ENCODE peak calls at places on chromosomes 2 and 18, in ten cellular contexts. A is K562, Q is PC-3, U is GM23248, V is fibroblast of lung, B is HepG2, Z is MM.1S, C is mesendoderm, J is Karpas-422, P is astrocyte. T is an unnamed sample.
A peak's percentile ranks its signal among the peaks of the same experiment; 100 is the strongest.

GRCh38 chr2:136363921-136364320 is 246.0 kb upstream of the CXCR4 start:
- DNase-seq in A (no peak), Q (no peak), U (peak; percentile 4), V (peak; percentile 54), B (no peak), Z (no peak), C (no peak), J (no peak), P (peak; percentile 41), T (no peak)

GRCh38 chr18:5097116-5097703 is 99.8 kb downstream of the AKAIN1 start:
- DNase-seq in A (peak; percentile 17), Q (no peak), U (peak; percentile 4), V (no peak), B (no peak), Z (no peak), C (peak; percentile 82), J (no peak), P (no peak), T (no peak)

GRCh38 chr2:111663471-111663951 is 220.5 kb downstream of the ANAPC1 start:
- DNase-seq in A (peak; percentile 68), Q (peak; percentile 20), U (no peak), V (no peak), B (peak; percentile 67), Z (no peak), C (peak; percentile 70), J (no peak), P (no peak), T (no peak)

GRCh38 chr2:102289129-102289528 is 22.2 kb upstream of the IL1RL1 start:
- DNase-seq in A (peak; percentile 29), Q (peak; percentile 23), U (peak; percentile 47), V (peak; percentile 30), B (no peak), Z (no peak), C (no peak), J (no peak), P (no peak), T (no peak)

GRCh38 chr2:175170679-175171304 is 2.8 kb upstream of the ATF2 start:
- DNase-seq in A (no peak), Q (no peak), U (no peak), V (no peak), B (no peak), Z (no peak), C (no peak), J (no peak), P (no peak), T (no peak)

GRCh38 chr2:230602562-230603230 is 109.9 kb upstream of the CAB39 start:
- DNase-seq in A (peak; percentile 25), Q (no peak), U (no peak), V (no peak), B (no peak), Z (peak; percentile 74), C (no peak), J (peak; percentile 78), P (no peak), T (no peak)

GRCh38 chr2:85935746-85936208 is 47.0 kb upstream of the ST3GAL5 start:
- DNase-seq in A (peak; percentile 53), Q (peak; percentile 70), U (peak; percentile 82), V (peak; percentile 98), B (no peak), Z (no peak), C (peak; percentile 99), J (no peak), P (peak; percentile 97), T (no peak)

GRCh38 chr2:216306868-216307267 is 65.4 kb downstream of the MARCHF4 start:
- DNase-seq in A (no peak), Q (no peak), U (no peak), V (no peak), B (no peak), Z (no peak), C (no peak), J (no peak), P (no peak), T (no peak)

GRCh38 chr2:70111752-70112591 is 24.7 kb downstream of the PCBP1 start:
- DNase-seq in A (no peak), Q (no peak), U (peak; percentile 74), V (peak; percentile 78), B (no peak), Z (no peak), C (peak; percentile 89), J (peak; percentile 43), P (peak; percentile 72), T (no peak)

GRCh38 chr2:135909976-135910375 is 33.7 kb upstream of the MCM6 start:
- DNase-seq in A (no peak), Q (no peak), U (peak; percentile 80), V (peak; percentile 47), B (no peak), Z (no peak), C (no peak), J (no peak), P (peak; percentile 35), T (no peak)

GRCh38 chr2:8494589-8494988 is 187.3 kb upstream of the ID2 start:
- DNase-seq in A (no peak), Q (no peak), U (no peak), V (no peak), B (no peak), Z (no peak), C (no peak), J (no peak), P (no peak), T (peak; percentile 86)

GRCh38 chr18:51447351-51447896 is 249.9 kb upstream of the MEX3C start:
- DNase-seq in A (no peak), Q (no peak), U (no peak), V (no peak), B (no peak), Z (peak; percentile 97), C (peak; percentile 9), J (no peak), P (no peak), T (no peak)

GRCh38 chr18:58363767-58364540 is 264.9 kb downstream of the ALPK2 start:
- DNase-seq in A (no peak), Q (peak; percentile 64), U (peak; percentile 86), V (peak; percentile 80), B (no peak), Z (no peak), C (no peak), J (no peak), P (peak; percentile 75), T (no peak)

GRCh38 chr2:186848873-186849578 is at the start of gene ZSWIM2:
- DNase-seq in A (peak; percentile 9), Q (no peak), U (peak; percentile 92), V (peak; percentile 86), B (peak; percentile 19), Z (peak; percentile 38), C (peak; percentile 96), J (no peak), P (peak; percentile 85), T (peak; percentile 84)
- H3K9ac ChIP-seq in A (peak within 1 kb of the TSS; percentile 65), Q (no peak within 1 kb of the TSS), U (peak within 1 kb of the TSS; percentile 69), V (peak within 1 kb of the TSS; percentile 63), B (no peak within 1 kb of the TSS), Z (no peak within 1 kb of the TSS), C (peak within 1 kb of the TSS; percentile 35), J (no peak within 1 kb of the TSS), P (peak within 1 kb of the TSS; percentile 70), T (no peak within 1 kb of the TSS)

DNA sequence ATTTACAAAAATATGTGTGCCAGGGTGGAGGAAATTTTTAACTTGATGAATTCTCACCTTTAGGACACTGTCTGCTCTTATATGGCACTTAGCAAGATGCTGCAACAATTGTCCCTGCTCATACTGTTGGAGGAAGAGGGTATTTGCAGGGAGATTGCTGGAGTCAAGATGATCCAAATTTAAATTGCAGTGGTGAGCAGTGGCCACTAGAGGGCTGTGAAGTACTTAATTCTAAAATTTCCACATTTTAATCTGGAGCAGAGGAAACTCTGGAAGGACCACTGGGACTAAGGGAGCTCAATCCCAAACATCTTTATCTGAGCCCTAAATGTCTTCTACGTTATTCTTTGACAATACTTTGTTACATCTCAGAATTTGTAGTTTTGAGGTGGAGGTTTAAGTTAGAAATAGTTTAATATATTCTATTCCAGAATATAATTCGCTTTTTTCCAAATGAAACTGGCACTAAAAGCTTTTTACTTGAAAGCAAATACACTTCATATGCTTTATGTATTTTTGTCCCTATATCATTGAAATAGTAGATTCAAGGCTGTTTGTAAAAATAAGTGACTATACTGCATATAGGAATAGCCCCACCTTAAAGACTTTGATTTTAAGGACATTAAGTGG is 33.0 kb upstream of the PTH2R start:
- DNase-seq in A (peak; percentile 45), Q (peak; percentile 73), U (peak; percentile 58), V (peak; percentile 42), B (peak; percentile 43), Z (peak; percentile 41), C (peak; percentile 70), J (peak; percentile 78), P (no peak), T (no peak)
- H3K4me3 ChIP-seq in A (no peak overlapping the region), Q (no peak overlapping the region), U (no peak overlapping the region), V (no peak overlapping the region), B (no peak overlapping the region), Z (no peak overlapping the region), C (no peak overlapping the region), J (no peak overlapping the region), P (no peak overlapping the region), T (no peak overlapping the region)

DNA sequence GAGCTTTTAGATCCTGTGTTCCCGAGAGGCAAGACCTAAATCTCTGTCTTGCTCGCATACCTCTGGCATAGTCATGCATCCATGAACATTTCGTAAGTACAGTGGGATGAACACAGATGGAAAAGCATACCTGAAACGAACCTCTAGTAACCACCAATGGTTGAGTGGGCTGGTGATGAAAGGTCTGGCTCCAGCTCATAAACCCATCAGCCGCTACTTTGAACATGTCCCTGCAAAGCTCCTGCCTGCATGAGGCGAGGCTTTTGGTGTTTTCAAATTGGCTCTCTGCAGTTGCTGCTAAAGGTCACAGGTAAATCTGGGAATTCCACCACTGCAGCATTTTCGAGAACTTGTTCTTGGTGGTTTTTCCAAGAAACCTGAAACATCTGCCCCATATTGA is 3.6 kb upstream of the NRP2 start:
- DNase-seq in A (no peak), Q (no peak), U (no peak), V (no peak), B (no peak), Z (no peak), C (no peak), J (no peak), P (no peak), T (no peak)
- H3K9ac ChIP-seq in A (no peak overlapping the region), Q (no peak overlapping the region), U (no peak overlapping the region), V (no peak overlapping the region), B (no peak overlapping the region), Z (no peak overlapping the region), C (no peak overlapping the region), J (no peak overlapping the region), P (no peak overlapping the region), T (no peak overlapping the region)

DNA sequence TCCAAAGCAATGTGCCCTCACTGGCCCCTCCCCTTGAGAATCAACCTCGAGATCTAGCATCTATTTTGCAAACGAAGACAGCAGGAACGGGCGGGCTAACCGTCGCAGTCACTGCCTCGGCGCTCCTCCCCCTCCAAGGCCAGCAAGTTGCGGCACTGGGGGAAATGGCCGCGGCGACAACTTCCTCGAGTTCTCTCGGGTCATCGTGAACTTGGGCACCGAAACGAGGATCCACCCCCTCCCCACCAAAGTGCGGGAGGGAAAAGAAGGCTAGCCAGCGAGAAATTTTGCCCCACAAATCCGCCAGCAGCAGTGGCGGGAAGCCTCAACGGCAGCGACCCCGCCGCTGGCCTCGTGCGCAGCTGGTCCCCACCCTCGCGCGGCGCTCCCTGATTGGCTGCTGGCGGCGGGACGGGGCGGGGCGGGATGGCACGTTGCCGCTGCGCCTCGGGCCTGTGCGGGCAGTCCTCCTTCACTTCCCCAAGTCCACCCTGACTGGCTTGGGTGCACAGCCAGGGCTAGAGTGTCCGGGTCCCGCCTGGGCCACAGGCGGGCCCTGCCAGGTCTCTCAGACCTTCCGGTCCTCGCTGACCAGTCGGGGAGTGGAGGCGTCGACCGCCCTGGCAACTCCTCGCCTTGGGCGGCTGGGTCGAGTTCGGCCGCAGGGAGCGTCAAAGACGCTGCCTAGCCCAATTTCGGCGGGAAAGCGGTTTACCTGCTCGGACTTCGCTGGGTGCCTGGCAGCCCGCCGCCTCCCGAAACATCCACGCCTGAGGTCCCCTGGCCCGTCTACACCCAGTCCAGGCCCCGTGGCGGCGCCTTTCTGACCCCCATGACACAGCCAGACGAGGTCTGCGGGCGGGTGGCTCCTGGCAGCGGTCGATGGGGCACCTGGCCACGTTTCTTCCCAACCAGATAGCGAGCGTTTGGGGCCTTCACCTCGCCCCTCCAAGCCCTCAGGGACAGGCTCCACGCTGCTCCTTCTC is at the start of gene BOLL:
- DNase-seq in A (no peak), Q (no peak), U (no peak), V (no peak), B (no peak), Z (no peak), C (no peak), J (no peak), P (no peak), T (peak; percentile 68)
- H3K4me3 ChIP-seq in A (no peak within 1 kb of the TSS), Q (no peak within 1 kb of the TSS), U (peak within 1 kb of the TSS; percentile 48), V (no peak within 1 kb of the TSS), B (no peak within 1 kb of the TSS), Z (peak within 1 kb of the TSS; percentile 65), C (no peak within 1 kb of the TSS), J (no peak within 1 kb of the TSS), P (peak within 1 kb of the TSS; percentile 40), T (peak within 1 kb of the TSS; percentile 64)

T was measured in kidney.